ENCODE peak calls at places on chromosomes 1 and 21, in seven cellular contexts. D, O, K, E, H, P and R are unnamed samples.
A peak's percentile ranks its signal among the peaks of the same experiment; 100 is the strongest.

GRCh38 chr1:233614173-233614742 is 352 bp downstream of the KCNK1 start:
- DNase-seq in O (no peak), D (peak; percentile 44), P (no peak), E (no peak), H (no peak), K (no peak), R (peak; percentile 41)

GRCh38 chr1:155872527-155872926 is 13.2 kb downstream of the SYT11 start:
- DNase-seq in H (no peak), D (no peak), P (no peak), K (no peak), O (no peak), E (no peak), R (no peak)

GRCh38 chr1:26529405-26529654 is 231 bp upstream of the RPS6KA1 start:
- DNase-seq in H (no peak), K (no peak), E (no peak), O (no peak), D (no peak), P (no peak), R (no peak)

GRCh38 chr1:107145637-107146036 is 4.8 kb downstream of the NTNG1 start:
- DNase-seq in E (no peak), P (no peak), O (no peak), H (no peak), D (no peak), K (no peak), R (no peak)

GRCh38 chr1:201260236-201260591 is 23.1 kb upstream of the PKP1 start:
- DNase-seq in K (peak; percentile 16), D (no peak), H (no peak), O (no peak), P (no peak), E (no peak), R (no peak)

GRCh38 chr21:37565530-37566223 is 199.1 kb downstream of the DYRK1A start:
- DNase-seq in D (no peak), P (peak; percentile 90), H (no peak), E (no peak), K (no peak), O (no peak), R (no peak)

GRCh38 chr1:78688701-78689100 is 39.1 kb downstream of the IFI44 start:
- DNase-seq in E (no peak), D (no peak), H (no peak), P (no peak), K (peak; percentile 14), O (no peak), R (no peak)

GRCh38 chr1:89254658-89255287 is 17.9 kb downstream of the GBP5 start:
- DNase-seq in O (no peak), K (no peak), H (no peak), P (no peak), D (no peak), E (no peak), R (no peak)

GRCh38 chr1:175511496-175511895 is 231.9 kb downstream of the TNR start:
- DNase-seq in H (no peak), P (no peak), O (no peak), E (no peak), K (no peak), D (no peak), R (no peak)

GRCh38 chr1:44780583-44781121 is 5.3 kb downstream of the RPS8 start:
- DNase-seq in P (no peak), O (no peak), D (no peak), H (no peak), K (no peak), E (no peak), R (no peak)
- TF ChIP-seq POLR2AphosphoS5 in P (peak; percentile 42), O (peak; percentile 81), D (peak; percentile 48), H (peak; percentile 63), K (no peak), E (no peak), R (peak; percentile 28)

DNA sequence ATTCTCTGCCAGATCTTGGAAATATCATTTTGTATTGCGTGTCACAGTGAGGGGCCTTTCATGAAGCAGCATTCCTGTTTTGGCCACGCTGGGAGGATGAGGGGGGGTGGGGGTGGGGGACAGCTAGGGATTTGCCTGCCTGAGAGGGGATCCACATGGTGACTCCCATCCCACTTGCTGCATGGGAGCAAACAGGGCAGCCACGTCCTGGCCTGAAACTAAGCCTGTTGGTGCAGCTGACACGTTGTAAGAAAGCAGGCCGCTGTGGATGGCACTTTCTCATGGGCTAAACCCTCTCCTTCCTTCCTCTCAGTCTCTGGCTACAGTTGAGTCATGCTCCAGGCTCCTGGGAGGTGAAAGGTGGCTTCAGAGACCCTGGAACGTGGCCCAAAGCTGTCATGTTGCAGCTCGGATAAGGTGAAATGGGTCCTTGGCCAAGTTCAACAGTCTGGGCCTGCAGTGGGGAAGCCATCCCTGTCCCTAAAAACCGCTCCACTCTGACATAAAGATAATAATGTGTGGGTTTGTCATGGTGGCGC is 346.7 kb upstream of the VAMP3 start:
- DNase-seq in H (no peak), O (no peak), P (no peak), E (no peak), D (no peak), K (no peak), R (no peak)
- TF ChIP-seq TAF1 in H (no peak), O (no peak), P (no peak), E (no peak), D (no peak), K (no peak), R (no peak)

DNA sequence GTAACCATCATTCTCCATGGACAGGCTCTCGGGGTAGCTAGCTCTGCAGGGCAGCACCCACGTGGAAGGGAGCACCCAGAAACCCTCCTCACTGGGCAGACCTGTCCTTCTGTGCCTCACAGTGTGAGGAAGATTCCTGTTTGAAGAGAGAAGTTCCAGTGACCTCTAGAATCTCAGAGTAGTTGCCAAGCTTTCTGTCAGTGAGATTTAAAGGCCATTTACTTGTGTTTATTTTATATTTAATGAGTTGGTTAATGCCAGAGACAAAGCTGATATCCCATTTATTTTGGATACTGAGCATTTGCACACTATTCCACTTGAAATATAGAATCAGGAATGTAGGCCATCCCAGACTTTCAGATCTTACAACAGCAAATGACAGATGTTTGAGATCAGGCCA is 28.7 kb downstream of the MTARC1 start:
- DNase-seq in K (no peak), O (no peak), H (no peak), P (no peak), E (no peak), D (no peak), R (no peak)
- TF ChIP-seq POLR2AphosphoS5 in K (no peak), O (no peak), H (no peak), P (no peak), E (no peak), D (no peak), R (no peak)

GRCh38 chr1:8874230-8875201 is 4.0 kb downstream of the ENO1 start:
- DNase-seq in K (no peak), H (peak; percentile 6), O (no peak), D (no peak), P (no peak), E (no peak), R (no peak)
- TF ChIP-seq TAF1 in K (no peak), H (no peak), O (no peak), D (no peak), P (no peak), E (no peak), R (no peak)

DNA sequence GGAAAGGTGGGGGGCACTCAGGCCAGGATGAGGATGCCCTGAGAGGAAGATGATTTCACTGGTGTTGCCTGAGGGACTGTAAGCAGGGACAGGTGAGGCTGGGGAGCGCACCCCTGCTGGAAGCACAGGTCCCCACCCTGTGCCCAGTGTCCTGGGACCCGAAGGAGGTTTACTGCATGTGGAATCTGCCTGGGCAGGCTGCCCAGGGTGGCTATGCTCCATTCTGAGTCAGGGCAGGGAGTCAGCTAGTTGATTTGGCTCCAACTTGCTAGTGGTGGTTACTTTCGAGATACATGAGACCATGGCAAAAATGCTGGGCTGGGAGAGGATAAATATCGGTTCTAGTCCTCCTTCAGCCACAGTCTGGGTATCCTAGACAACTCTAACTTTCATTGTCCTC is 7.9 kb downstream of the TLR5 start:
- DNase-seq in K (no peak), E (no peak), O (no peak), H (no peak), D (no peak), P (no peak), R (no peak)
- TF ChIP-seq POLR2AphosphoS5 in K (no peak), E (no peak), O (no peak), H (no peak), D (no peak), P (no peak), R (no peak)

GRCh38 chr1:76158126-76158525 is 83.6 kb downstream of the ST6GALNAC3 start:
- DNase-seq in K (no peak), O (no peak), D (no peak), H (no peak), P (no peak), E (no peak), R (no peak)
- TF ChIP-seq TAF1 in K (no peak), O (no peak), D (no peak), H (no peak), P (no peak), E (no peak), R (no peak)

DNA sequence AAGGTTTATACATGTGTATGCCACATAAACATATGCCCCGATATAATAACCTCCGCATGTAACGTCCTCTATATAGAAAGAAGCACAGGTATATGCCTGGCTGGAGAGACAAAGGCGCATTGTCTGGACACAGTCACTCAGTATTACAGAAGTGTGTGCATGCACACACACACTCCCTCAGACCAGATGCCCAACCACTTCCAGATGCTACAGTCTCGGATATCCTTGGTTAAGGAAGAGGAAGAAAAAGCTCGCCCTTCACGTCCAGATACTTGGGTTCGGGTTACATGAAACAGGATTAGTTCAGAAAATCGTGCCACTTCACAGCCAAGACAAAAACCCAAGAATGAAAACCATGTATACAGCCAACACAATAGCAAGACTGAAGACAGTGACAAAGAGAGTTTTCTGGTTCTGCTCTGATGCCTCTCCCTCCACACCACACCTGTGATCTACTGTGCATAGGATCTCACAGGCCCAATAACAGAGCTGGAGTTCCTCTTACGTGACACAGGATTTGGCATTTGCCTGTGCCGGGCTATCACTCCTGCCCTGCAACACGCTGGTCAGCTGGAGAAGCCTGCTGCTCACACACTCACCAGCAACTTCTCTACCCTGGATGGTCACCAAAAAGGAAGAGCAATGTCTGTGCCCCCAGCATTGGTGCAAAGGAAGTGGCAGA is 75.0 kb downstream of the SSBP3 start:
- DNase-seq in O (no peak), E (no peak), D (no peak), K (peak; percentile 65), H (no peak), P (no peak), R (no peak)
- TF ChIP-seq POLR2AphosphoS5 in O (no peak), E (no peak), D (no peak), K (peak; percentile 42), H (no peak), P (no peak), R (no peak)

DNA sequence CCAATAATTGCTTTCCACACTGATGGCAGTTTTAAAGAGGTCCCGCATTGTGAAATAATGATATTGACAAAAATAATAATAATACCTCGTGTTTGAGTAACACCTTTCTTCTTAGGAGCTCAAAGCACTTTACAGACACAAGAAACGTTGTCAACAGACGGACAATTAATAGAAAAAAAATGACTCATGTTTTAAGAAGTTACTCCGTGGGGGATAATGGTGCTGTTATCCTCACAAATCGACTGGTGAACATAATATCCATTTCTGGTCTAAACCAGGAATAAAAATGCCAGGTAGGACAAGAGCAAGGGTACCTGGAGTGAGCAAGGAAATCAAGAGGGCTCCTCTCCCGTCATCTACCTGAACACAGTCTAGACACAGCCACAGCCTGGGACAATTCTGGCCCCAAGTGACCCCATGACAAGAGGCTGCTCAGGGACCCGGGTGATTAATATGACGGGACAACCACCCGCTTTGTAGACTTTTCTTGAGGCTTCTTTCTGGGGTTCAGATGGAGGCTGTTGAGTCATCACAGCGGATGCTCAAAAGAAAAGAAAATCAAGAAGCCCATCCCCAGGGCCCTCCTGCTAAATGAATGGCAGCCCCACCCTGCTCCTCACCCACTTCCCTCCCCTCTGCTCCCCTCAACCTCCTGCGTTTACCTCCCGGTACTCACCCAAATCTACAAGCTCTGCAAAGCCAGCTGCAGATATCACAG is 146.2 kb upstream of the IRF2BP2 start:
- DNase-seq in O (no peak), H (no peak), E (no peak), K (no peak), D (no peak), P (no peak), R (no peak)
- TF ChIP-seq TAF1 in O (no peak), H (no peak), E (no peak), K (no peak), D (no peak), P (no peak), R (no peak)